ENCODE peak calls at places on chromosomes 16 and 17, in eight cellular contexts. One of them, this sample, is unnamed.

GRCh38 chr16:85689285-85689949 is 663 bp upstream of the GINS2 start:
- DNase-seq in Ammon's horn: no peak
- DNase-seq in spleen: peak; percentile 78
- DNase-seq in HFFc6: no peak
- DNase-seq in head of caudate nucleus: no peak
- DNase-seq in memory B cell: peak; percentile 16
- DNase-seq in stimulated activated CD4-positive, alpha-beta T cell treated with anti-CD3 and anti-CD28 coated beads, Interleukin-1b, Interleukin-23, amount 100 ng/mL, for 1 hour: no peak
- DNase-seq in NCI-H2107: no peak
- DNase-seq in this sample: no peak

GRCh38 chr16:57540906-57541753 is 1.3 kb upstream of the ADGRG5 start:
- DNase-seq in Ammon's horn: no peak
- DNase-seq in spleen: peak; percentile 71
- DNase-seq in HFFc6: no peak
- DNase-seq in head of caudate nucleus: no peak
- DNase-seq in memory B cell: no peak
- DNase-seq in stimulated activated CD4-positive, alpha-beta T cell treated with anti-CD3 and anti-CD28 coated beads, Interleukin-1b, Interleukin-23, amount 100 ng/mL, for 1 hour: no peak
- DNase-seq in NCI-H2107: no peak
- DNase-seq in this sample: no peak

GRCh38 chr17:53721101-53721500 is 101.6 kb upstream of the KIF2B start:
- DNase-seq in Ammon's horn: no peak
- DNase-seq in spleen: no peak
- DNase-seq in HFFc6: no peak
- DNase-seq in head of caudate nucleus: no peak
- DNase-seq in memory B cell: no peak
- DNase-seq in stimulated activated CD4-positive, alpha-beta T cell treated with anti-CD3 and anti-CD28 coated beads, Interleukin-1b, Interleukin-23, amount 100 ng/mL, for 1 hour: no peak
- DNase-seq in NCI-H2107: no peak
- DNase-seq in this sample: peak; percentile 32

GRCh38 chr17:52470553-52470952 is 312.0 kb upstream of the CA10 start:
- DNase-seq in Ammon's horn: no peak
- DNase-seq in spleen: no peak
- DNase-seq in HFFc6: no peak
- DNase-seq in head of caudate nucleus: no peak
- DNase-seq in memory B cell: no peak
- DNase-seq in stimulated activated CD4-positive, alpha-beta T cell treated with anti-CD3 and anti-CD28 coated beads, Interleukin-1b, Interleukin-23, amount 100 ng/mL, for 1 hour: no peak
- DNase-seq in NCI-H2107: no peak
- DNase-seq in this sample: no peak

GRCh38 chr17:59038734-59039133 is 67.9 kb downstream of the TRIM37 start:
- DNase-seq in Ammon's horn: no peak
- DNase-seq in spleen: no peak
- DNase-seq in HFFc6: no peak
- DNase-seq in head of caudate nucleus: no peak
- DNase-seq in memory B cell: no peak
- DNase-seq in stimulated activated CD4-positive, alpha-beta T cell treated with anti-CD3 and anti-CD28 coated beads, Interleukin-1b, Interleukin-23, amount 100 ng/mL, for 1 hour: no peak
- DNase-seq in NCI-H2107: no peak
- DNase-seq in this sample: peak; percentile 49

GRCh38 chr17:9273334-9274118 is 252.2 kb downstream of the NTN1 start:
- DNase-seq in Ammon's horn: peak; percentile 32
- DNase-seq in spleen: no peak
- DNase-seq in HFFc6: no peak
- DNase-seq in head of caudate nucleus: no peak
- DNase-seq in memory B cell: no peak
- DNase-seq in stimulated activated CD4-positive, alpha-beta T cell treated with anti-CD3 and anti-CD28 coated beads, Interleukin-1b, Interleukin-23, amount 100 ng/mL, for 1 hour: no peak
- DNase-seq in NCI-H2107: no peak
- DNase-seq in this sample: peak; percentile 45

GRCh38 chr16:78096386-78096785 is 3.1 kb upstream of the WWOX start:
- DNase-seq in Ammon's horn: no peak
- DNase-seq in spleen: no peak
- DNase-seq in HFFc6: no peak
- DNase-seq in head of caudate nucleus: no peak
- DNase-seq in memory B cell: no peak
- DNase-seq in stimulated activated CD4-positive, alpha-beta T cell treated with anti-CD3 and anti-CD28 coated beads, Interleukin-1b, Interleukin-23, amount 100 ng/mL, for 1 hour: no peak
- DNase-seq in NCI-H2107: no peak
- DNase-seq in this sample: no peak

GRCh38 chr17:73069164-73069774 is 23.2 kb downstream of the SLC39A11 start:
- DNase-seq in Ammon's horn: peak; percentile 40
- DNase-seq in spleen: no peak
- DNase-seq in HFFc6: no peak
- DNase-seq in head of caudate nucleus: no peak
- DNase-seq in memory B cell: no peak
- DNase-seq in stimulated activated CD4-positive, alpha-beta T cell treated with anti-CD3 and anti-CD28 coated beads, Interleukin-1b, Interleukin-23, amount 100 ng/mL, for 1 hour: no peak
- DNase-seq in NCI-H2107: no peak
- DNase-seq in this sample: no peak

GRCh38 chr17:80364091-80364691 is 50.8 kb upstream of the ENDOV start:
- DNase-seq in Ammon's horn: no peak
- DNase-seq in spleen: peak; percentile 70
- DNase-seq in HFFc6: no peak
- DNase-seq in head of caudate nucleus: peak; percentile 47
- DNase-seq in memory B cell: no peak
- DNase-seq in stimulated activated CD4-positive, alpha-beta T cell treated with anti-CD3 and anti-CD28 coated beads, Interleukin-1b, Interleukin-23, amount 100 ng/mL, for 1 hour: no peak
- DNase-seq in NCI-H2107: peak; percentile 12
- DNase-seq in this sample: no peak

GRCh38 chr16:23920899-23921298 is 85.1 kb downstream of the PRKCB start:
- DNase-seq in Ammon's horn: no peak
- DNase-seq in spleen: no peak
- DNase-seq in HFFc6: no peak
- DNase-seq in head of caudate nucleus: no peak
- DNase-seq in memory B cell: no peak
- DNase-seq in stimulated activated CD4-positive, alpha-beta T cell treated with anti-CD3 and anti-CD28 coated beads, Interleukin-1b, Interleukin-23, amount 100 ng/mL, for 1 hour: no peak
- DNase-seq in NCI-H2107: no peak
- DNase-seq in this sample: no peak

GRCh38 chr17:53707546-53707945 is 115.2 kb upstream of the KIF2B start:
- DNase-seq in Ammon's horn: no peak
- DNase-seq in spleen: no peak
- DNase-seq in HFFc6: no peak
- DNase-seq in head of caudate nucleus: no peak
- DNase-seq in memory B cell: no peak
- DNase-seq in stimulated activated CD4-positive, alpha-beta T cell treated with anti-CD3 and anti-CD28 coated beads, Interleukin-1b, Interleukin-23, amount 100 ng/mL, for 1 hour: no peak
- DNase-seq in NCI-H2107: no peak
- DNase-seq in this sample: no peak

GRCh38 chr16:57159447-57159846 is 26.4 kb downstream of the PSME3IP1 start:
- DNase-seq in Ammon's horn: no peak
- DNase-seq in spleen: no peak
- DNase-seq in HFFc6: no peak
- DNase-seq in head of caudate nucleus: no peak
- DNase-seq in memory B cell: no peak
- DNase-seq in stimulated activated CD4-positive, alpha-beta T cell treated with anti-CD3 and anti-CD28 coated beads, Interleukin-1b, Interleukin-23, amount 100 ng/mL, for 1 hour: no peak
- DNase-seq in NCI-H2107: no peak
- DNase-seq in this sample: no peak

GRCh38 chr17:48546924-48547838 is 2.3 kb upstream of the HOXB2 start:
- DNase-seq in Ammon's horn: no peak
- DNase-seq in spleen: no peak
- DNase-seq in HFFc6: no peak
- DNase-seq in head of caudate nucleus: no peak
- DNase-seq in memory B cell: no peak
- DNase-seq in stimulated activated CD4-positive, alpha-beta T cell treated with anti-CD3 and anti-CD28 coated beads, Interleukin-1b, Interleukin-23, amount 100 ng/mL, for 1 hour: no peak
- DNase-seq in NCI-H2107: peak; percentile 80
- DNase-seq in this sample: no peak

GRCh38 chr16:75742424-75743047 is 16.2 kb upstream of the CPHXL start:
- DNase-seq in Ammon's horn: no peak
- DNase-seq in spleen: no peak
- DNase-seq in HFFc6: no peak
- DNase-seq in head of caudate nucleus: no peak
- DNase-seq in memory B cell: no peak
- DNase-seq in stimulated activated CD4-positive, alpha-beta T cell treated with anti-CD3 and anti-CD28 coated beads, Interleukin-1b, Interleukin-23, amount 100 ng/mL, for 1 hour: no peak
- DNase-seq in NCI-H2107: no peak
- DNase-seq in this sample: no peak

GRCh38 chr17:76027159-76027839 is at the start of gene EVPL:
- DNase-seq in Ammon's horn: no peak
- DNase-seq in spleen: no peak
- DNase-seq in HFFc6: no peak
- DNase-seq in head of caudate nucleus: no peak
- DNase-seq in memory B cell: no peak
- DNase-seq in stimulated activated CD4-positive, alpha-beta T cell treated with anti-CD3 and anti-CD28 coated beads, Interleukin-1b, Interleukin-23, amount 100 ng/mL, for 1 hour: no peak
- DNase-seq in NCI-H2107: no peak
- DNase-seq in this sample: no peak

GRCh38 chr17:42975265-42975664 is 4.6 kb downstream of the PTGES3L start:
- DNase-seq in Ammon's horn: no peak
- DNase-seq in spleen: no peak
- DNase-seq in HFFc6: no peak
- DNase-seq in head of caudate nucleus: no peak
- DNase-seq in memory B cell: no peak
- DNase-seq in stimulated activated CD4-positive, alpha-beta T cell treated with anti-CD3 and anti-CD28 coated beads, Interleukin-1b, Interleukin-23, amount 100 ng/mL, for 1 hour: no peak
- DNase-seq in NCI-H2107: no peak
- DNase-seq in this sample: no peak

GRCh38 chr17:65514082-65514481 is 47.4 kb downstream of the AXIN2 start:
- DNase-seq in Ammon's horn: no peak
- DNase-seq in spleen: peak; percentile 8
- DNase-seq in HFFc6: peak; percentile 58
- DNase-seq in head of caudate nucleus: no peak
- DNase-seq in memory B cell: no peak
- DNase-seq in stimulated activated CD4-positive, alpha-beta T cell treated with anti-CD3 and anti-CD28 coated beads, Interleukin-1b, Interleukin-23, amount 100 ng/mL, for 1 hour: no peak
- DNase-seq in NCI-H2107: no peak
- DNase-seq in this sample: peak; percentile 96

GRCh38 chr16:20515580-20516179 is 60.5 kb downstream of the ACSM2B start:
- DNase-seq in Ammon's horn: no peak
- DNase-seq in spleen: no peak
- DNase-seq in HFFc6: no peak
- DNase-seq in head of caudate nucleus: no peak
- DNase-seq in memory B cell: no peak
- DNase-seq in stimulated activated CD4-positive, alpha-beta T cell treated with anti-CD3 and anti-CD28 coated beads, Interleukin-1b, Interleukin-23, amount 100 ng/mL, for 1 hour: no peak
- DNase-seq in NCI-H2107: no peak
- DNase-seq in this sample: no peak

GRCh38 chr17:81086789-81087551 is 52.0 kb downstream of the BAIAP2 start:
- DNase-seq in Ammon's horn: no peak
- DNase-seq in spleen: no peak
- DNase-seq in HFFc6: no peak
- DNase-seq in head of caudate nucleus: no peak
- DNase-seq in memory B cell: no peak
- DNase-seq in stimulated activated CD4-positive, alpha-beta T cell treated with anti-CD3 and anti-CD28 coated beads, Interleukin-1b, Interleukin-23, amount 100 ng/mL, for 1 hour: no peak
- DNase-seq in NCI-H2107: no peak
- DNase-seq in this sample: no peak

GRCh38 chr17:48647103-48647963 is 21.2 kb upstream of the HOXB9 start:
- DNase-seq in Ammon's horn: no peak
- DNase-seq in spleen: no peak
- DNase-seq in HFFc6: no peak
- DNase-seq in head of caudate nucleus: no peak
- DNase-seq in memory B cell: no peak
- DNase-seq in stimulated activated CD4-positive, alpha-beta T cell treated with anti-CD3 and anti-CD28 coated beads, Interleukin-1b, Interleukin-23, amount 100 ng/mL, for 1 hour: no peak
- DNase-seq in NCI-H2107: no peak
- DNase-seq in this sample: no peak

GRCh38 chr16:72876221-72876620 is 171.7 kb downstream of the ZFHX3 start:
- DNase-seq in Ammon's horn: peak; percentile 65
- DNase-seq in spleen: no peak
- DNase-seq in HFFc6: peak; percentile 75
- DNase-seq in head of caudate nucleus: peak; percentile 19
- DNase-seq in memory B cell: no peak
- DNase-seq in stimulated activated CD4-positive, alpha-beta T cell treated with anti-CD3 and anti-CD28 coated beads, Interleukin-1b, Interleukin-23, amount 100 ng/mL, for 1 hour: no peak
- DNase-seq in NCI-H2107: no peak
- DNase-seq in this sample: peak; percentile 94

GRCh38 chr16:8736123-8736680 is 61.2 kb downstream of the TMEM186 start:
- DNase-seq in Ammon's horn: no peak
- DNase-seq in spleen: peak; percentile 21
- DNase-seq in HFFc6: no peak
- DNase-seq in head of caudate nucleus: no peak
- DNase-seq in memory B cell: no peak
- DNase-seq in stimulated activated CD4-positive, alpha-beta T cell treated with anti-CD3 and anti-CD28 coated beads, Interleukin-1b, Interleukin-23, amount 100 ng/mL, for 1 hour: no peak
- DNase-seq in NCI-H2107: no peak
- DNase-seq in this sample: no peak

GRCh38 chr16:25228372-25228771 is 11.6 kb downstream of the AQP8 start:
- DNase-seq in Ammon's horn: no peak
- DNase-seq in spleen: no peak
- DNase-seq in HFFc6: no peak
- DNase-seq in head of caudate nucleus: no peak
- DNase-seq in memory B cell: no peak
- DNase-seq in stimulated activated CD4-positive, alpha-beta T cell treated with anti-CD3 and anti-CD28 coated beads, Interleukin-1b, Interleukin-23, amount 100 ng/mL, for 1 hour: no peak
- DNase-seq in NCI-H2107: no peak
- DNase-seq in this sample: no peak

GRCh38 chr16:67199011-67199807 is at the start of gene ELMO3:
- DNase-seq in Ammon's horn: no peak
- DNase-seq in spleen: no peak
- DNase-seq in HFFc6: no peak
- DNase-seq in head of caudate nucleus: no peak
- DNase-seq in memory B cell: no peak
- DNase-seq in stimulated activated CD4-positive, alpha-beta T cell treated with anti-CD3 and anti-CD28 coated beads, Interleukin-1b, Interleukin-23, amount 100 ng/mL, for 1 hour: no peak
- DNase-seq in NCI-H2107: no peak
- DNase-seq in this sample: no peak

GRCh38 chr16:64910351-64910750 is 211.5 kb downstream of the CDH11 start:
- DNase-seq in Ammon's horn: peak; percentile 15
- DNase-seq in spleen: no peak
- DNase-seq in HFFc6: peak; percentile 24
- DNase-seq in head of caudate nucleus: no peak
- DNase-seq in memory B cell: no peak
- DNase-seq in stimulated activated CD4-positive, alpha-beta T cell treated with anti-CD3 and anti-CD28 coated beads, Interleukin-1b, Interleukin-23, amount 100 ng/mL, for 1 hour: no peak
- DNase-seq in NCI-H2107: no peak
- DNase-seq in this sample: peak; percentile 96

This sample was measured in astrocyte.